ENCODE peak calls at places on chromosome 18, in six cellular contexts. D is fibroblast of lung, J is suprapubic skin, Z is cardiac fibroblast, K is mesothelial cell of epicardium, V is pancreas. H is an unnamed sample.

GRCh38 chr18:5284808-5285207 is 10.7 kb downstream of the ZBTB14 start:
- DNase-seq in D (peak), J (no peak), Z (peak), K (no peak), V (no peak), H (no peak)

GRCh38 chr18:69980982-69981804 is 33.5 kb upstream of the CD226 start:
- DNase-seq in D (no peak), J (no peak), Z (no peak), K (no peak), V (no peak), H (no peak)

GRCh38 chr18:79942786-79943607 is 8.5 kb downstream of the SLC66A2 start:
- DNase-seq in D (no peak), J (peak), Z (no peak), K (no peak), V (no peak), H (no peak)

GRCh38 chr18:75407468-75408437 is 19.8 kb downstream of the SMIM21 start:
- DNase-seq in D (peak), J (no peak), Z (peak), K (no peak), V (no peak), H (no peak)

GRCh38 chr18:76573325-76574025 is 78.4 kb upstream of the ZNF516 start:
- DNase-seq in D (peak), J (no peak), Z (peak), K (no peak), V (no peak), H (no peak)

GRCh38 chr18:75478996-75479870 is 51.7 kb upstream of the SMIM21 start:
- DNase-seq in D (peak), J (no peak), Z (peak), K (no peak), V (no peak), H (no peak)

GRCh38 chr18:54173980-54174611 is 50.4 kb downstream of the MBD2 start:
- DNase-seq in D (no peak), J (no peak), Z (no peak), K (no peak), V (no peak), H (no peak)

GRCh38 chr18:35089382-35089781 is 48.2 kb downstream of the MAPRE2 start:
- DNase-seq in D (no peak), J (no peak), Z (peak), K (no peak), V (no peak), H (no peak)

GRCh38 chr18:12121175-12122095 is 27.8 kb downstream of the ANKRD62 start:
- DNase-seq in D (peak), J (no peak), Z (peak), K (no peak), V (no peak), H (no peak)

GRCh38 chr18:11391636-11392035 is 217.8 kb upstream of the SLC35G4 start:
- DNase-seq in D (no peak), J (no peak), Z (no peak), K (no peak), V (no peak), H (no peak)

GRCh38 chr18:55515204-55515603 is 72.8 kb downstream of the TCF4 start:
- DNase-seq in D (no peak), J (no peak), Z (no peak), K (no peak), V (no peak), H (no peak)

GRCh38 chr18:56559044-56559443 is 79.3 kb downstream of the TXNL1 start:
- DNase-seq in D (no peak), J (no peak), Z (no peak), K (no peak), V (no peak), H (no peak)

GRCh38 chr18:12657048-12657848 is 659 bp downstream of the SPIRE1 start:
- DNase-seq in D (peak), J (peak), Z (peak), K (peak), V (peak), H (peak)

DNA sequence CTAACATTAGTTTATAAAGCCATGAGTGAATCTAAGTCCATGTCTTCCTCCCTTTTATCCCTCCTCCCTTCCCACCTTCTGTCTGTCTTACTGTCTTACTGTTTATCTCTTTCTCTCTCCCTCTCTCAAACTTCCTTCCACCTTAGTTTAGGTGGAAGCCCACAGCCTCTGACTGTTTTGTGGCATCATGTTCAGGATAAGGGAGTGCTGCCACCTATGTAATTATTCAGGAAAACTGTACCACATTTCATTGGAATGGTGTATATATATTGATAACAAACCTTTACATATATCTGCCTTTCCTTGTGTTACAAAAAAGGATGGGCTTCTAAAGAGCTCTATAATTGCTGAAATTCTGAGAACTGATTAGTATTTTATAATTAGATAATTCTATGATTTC is 48.7 kb downstream of the NETO1 start:
- DNase-seq in D (no peak), J (no peak), Z (no peak), K (no peak), V (no peak), H (no peak)
- TF ChIP-seq CTCF in D (no peak), J (no peak), Z (no peak), K (no peak), V (no peak), H (no peak)

GRCh38 chr18:60092073-60092472 is 192.3 kb downstream of the PMAIP1 start:
- DNase-seq in D (no peak), J (no peak), Z (no peak), K (no peak), V (no peak), H (no peak)

DNA sequence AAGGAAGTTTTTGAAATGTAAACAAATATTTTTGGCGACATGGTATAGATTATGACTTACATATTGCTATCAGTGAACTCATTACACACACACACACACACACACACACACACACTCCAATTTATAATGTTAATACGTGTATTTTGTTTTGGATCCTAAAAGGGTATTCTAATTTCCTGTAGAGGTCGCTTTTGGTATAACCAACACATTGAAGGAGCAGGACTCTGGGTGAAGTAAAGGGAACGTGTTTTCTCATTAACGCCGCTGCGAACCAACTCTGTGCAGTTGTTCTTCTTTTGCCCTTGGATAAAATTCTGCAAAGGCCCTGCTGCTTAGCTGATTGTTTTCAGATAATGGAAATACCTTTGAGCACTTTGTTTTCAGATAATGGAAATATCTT is 190.4 kb downstream of the PMAIP1 start:
- DNase-seq in D (peak), J (no peak), Z (peak), K (no peak), V (no peak), H (no peak)
- TF ChIP-seq CTCF in D (no peak), J (no peak), Z (no peak), K (no peak), V (no peak), H (no peak)

GRCh38 chr18:31105733-31106132 is 3.5 kb upstream of the DSC2 start:
- DNase-seq in D (no peak), J (no peak), Z (no peak), K (no peak), V (no peak), H (no peak)
- TF ChIP-seq CTCF in D (no peak), J (no peak), Z (no peak), K (no peak), V (no peak), H (no peak)

GRCh38 chr18:57781128-57781463 is 22.0 kb downstream of the ATP8B1 start:
- DNase-seq in D (no peak), J (no peak), Z (no peak), K (no peak), V (no peak), H (no peak)
- TF ChIP-seq CTCF in D (no peak), J (no peak), Z (no peak), K (no peak), V (no peak), H (no peak)

GRCh38 chr18:47397671-47398319 is 146.3 kb upstream of the SKOR2 start:
- DNase-seq in D (no peak), J (no peak), Z (no peak), K (no peak), V (no peak), H (no peak)
- TF ChIP-seq CTCF in D (no peak), J (no peak), Z (no peak), K (peak), V (no peak), H (no peak)